ENCODE peak calls at places on chromosomes 2 and 18, in six cellular contexts. J, Y, T, Z, V and N are unnamed samples.
A peak's percentile ranks its signal among the peaks of the same experiment; 100 is the strongest.

GRCh38 chr2:232876978-232877441 is 6.9 kb downstream of the SNORC start:
- DNase-seq in J (no peak), Y (no peak), T (peak; percentile 18), Z (peak; percentile 55), V (no peak), N (no peak)

GRCh38 chr2:101223814-101224231 is 28.9 kb upstream of the CNOT11 start:
- DNase-seq in J (no peak), Y (peak; percentile 37), T (no peak), Z (no peak), V (no peak), N (peak; percentile 87)

GRCh38 chr2:43210467-43211303 is 15.7 kb downstream of the ZFP36L2 start:
- DNase-seq in J (no peak), Y (no peak), T (no peak), Z (no peak), V (peak; percentile 66), N (peak; percentile 87)

GRCh38 chr18:23856466-23857175 is 157.9 kb upstream of the TTC39C start:
- DNase-seq in J (no peak), Y (no peak), T (no peak), Z (no peak), V (peak; percentile 30), N (no peak)

GRCh38 chr2:189337648-189338047 is 103.6 kb upstream of the WDR75 start:
- DNase-seq in J (no peak), Y (no peak), T (no peak), Z (no peak), V (peak; percentile 61), N (peak; percentile 62)

GRCh38 chr2:34949316-34949715 is 1350.2 kb upstream of the FAM98A start:
- DNase-seq in J (no peak), Y (no peak), T (no peak), Z (no peak), V (no peak), N (no peak)

GRCh38 chr18:13216732-13217465 is 1.7 kb upstream of the LDLRAD4 start:
- DNase-seq in J (no peak), Y (peak; percentile 58), T (no peak), Z (peak; percentile 89), V (no peak), N (no peak)

GRCh38 chr2:206086683-206087350 is 843 bp upstream of the INO80D start:
- DNase-seq in J (no peak), Y (no peak), T (no peak), Z (no peak), V (peak; percentile 46), N (no peak)

GRCh38 chr2:97967216-97967592 is 28.5 kb downstream of the TMEM131 start:
- DNase-seq in J (no peak), Y (no peak), T (no peak), Z (no peak), V (no peak), N (no peak)

GRCh38 chr2:55296393-55296792 is 27.4 kb upstream of the MTIF2 start:
- DNase-seq in J (no peak), Y (no peak), T (no peak), Z (no peak), V (no peak), N (no peak)

GRCh38 chr2:28544915-28545589 is 49.2 kb downstream of the PLB1 start:
- DNase-seq in J (no peak), Y (peak; percentile 29), T (no peak), Z (no peak), V (no peak), N (no peak)

GRCh38 chr2:96120991-96121390 is 4.6 kb upstream of the ADRA2B start:
- DNase-seq in J (no peak), Y (no peak), T (no peak), Z (no peak), V (no peak), N (no peak)